ENCODE peak calls at places on chromosome 12, in seven cellular contexts. K is ovary, R is heart right ventricle, O is lung, H is BE2C, Y is breast epithelium, A is kidney. I is an unnamed sample.

GRCh38 chr12:97568336-97569180 is 106.0 kb downstream of the RMST start:
- DNase-seq in A (no peak), O (no peak), Y (peak; percentile 37), R (no peak), K (no peak), H (no peak), I (no peak)

GRCh38 chr12:74847169-74847568 is 309.5 kb downstream of the ATXN7L3B start:
- DNase-seq in O (no peak), H (no peak), R (no peak), K (no peak), A (no peak), Y (no peak), I (no peak)

GRCh38 chr12:46555379-46555778 is 182.8 kb upstream of the SLC38A2 start:
- DNase-seq in R (no peak), A (no peak), Y (no peak), K (no peak), O (no peak), H (no peak), I (no peak)

GRCh38 chr12:41946106-41946505 is 198.6 kb downstream of the GXYLT1 start:
- DNase-seq in K (no peak), H (no peak), R (no peak), A (no peak), Y (no peak), O (no peak), I (no peak)

GRCh38 chr12:109715310-109716091 is 1.9 kb downstream of the FAM222A start:
- DNase-seq in R (no peak), Y (no peak), H (peak; percentile 87), A (no peak), O (no peak), K (peak; percentile 90), I (no peak)

GRCh38 chr12:93763746-93764147 is 86.6 kb downstream of the CRADD start:
- DNase-seq in O (no peak), Y (no peak), A (no peak), K (no peak), R (no peak), H (no peak), I (no peak)

GRCh38 chr12:9327307-9327706 is 119.1 kb upstream of the PZP start:
- DNase-seq in K (no peak), H (no peak), A (no peak), Y (no peak), R (no peak), O (no peak), I (no peak)

GRCh38 chr12:26847431-26847830 is 14.4 kb upstream of the ITPR2 start:
- DNase-seq in Y (no peak), H (no peak), R (no peak), K (no peak), A (no peak), O (no peak), I (no peak)

GRCh38 chr12:5546616-5547015 is 114.7 kb downstream of the NTF3 start:
- DNase-seq in K (no peak), H (no peak), R (no peak), O (no peak), A (no peak), Y (no peak), I (no peak)

GRCh38 chr12:55965941-55966407 is at the start of gene PMEL:
- DNase-seq in O (no peak), Y (no peak), H (no peak), A (no peak), R (no peak), K (no peak), I (no peak)

GRCh38 chr12:95996034-95996658 is at the start of gene HAL:
- DNase-seq in H (no peak), R (no peak), Y (no peak), A (no peak), K (no peak), O (peak; percentile 52), I (no peak)
- H3K4me1 ChIP-seq in H (no peaks in the 10 kb centered on the region), R (no peaks in the 10 kb centered on the region), Y (no peaks in the 10 kb centered on the region), A (no peaks in the 10 kb centered on the region), K (no peaks in the 10 kb centered on the region), O (no peaks in the 10 kb centered on the region), I (no peaks in the 10 kb centered on the region)

GRCh38 chr12:123129651-123130050 is 21.2 kb downstream of the PITPNM2 start:
- DNase-seq in O (no peak), R (no peak), H (no peak), K (no peak), Y (no peak), A (no peak), I (no peak)

GRCh38 chr12:123121670-123122069 is 29.2 kb downstream of the PITPNM2 start:
- DNase-seq in H (no peak), R (no peak), A (no peak), Y (no peak), O (no peak), K (no peak), I (no peak)

GRCh38 chr12:123122649-123123048 is 28.2 kb downstream of the PITPNM2 start:
- DNase-seq in H (no peak), K (no peak), Y (no peak), R (no peak), A (no peak), O (no peak), I (no peak)

GRCh38 chr12:123131291-123131831 is 19.5 kb downstream of the PITPNM2 start:
- DNase-seq in K (no peak), H (peak; percentile 36), O (no peak), Y (peak; percentile 56), R (no peak), A (peak; percentile 45), I (no peak)

DNA sequence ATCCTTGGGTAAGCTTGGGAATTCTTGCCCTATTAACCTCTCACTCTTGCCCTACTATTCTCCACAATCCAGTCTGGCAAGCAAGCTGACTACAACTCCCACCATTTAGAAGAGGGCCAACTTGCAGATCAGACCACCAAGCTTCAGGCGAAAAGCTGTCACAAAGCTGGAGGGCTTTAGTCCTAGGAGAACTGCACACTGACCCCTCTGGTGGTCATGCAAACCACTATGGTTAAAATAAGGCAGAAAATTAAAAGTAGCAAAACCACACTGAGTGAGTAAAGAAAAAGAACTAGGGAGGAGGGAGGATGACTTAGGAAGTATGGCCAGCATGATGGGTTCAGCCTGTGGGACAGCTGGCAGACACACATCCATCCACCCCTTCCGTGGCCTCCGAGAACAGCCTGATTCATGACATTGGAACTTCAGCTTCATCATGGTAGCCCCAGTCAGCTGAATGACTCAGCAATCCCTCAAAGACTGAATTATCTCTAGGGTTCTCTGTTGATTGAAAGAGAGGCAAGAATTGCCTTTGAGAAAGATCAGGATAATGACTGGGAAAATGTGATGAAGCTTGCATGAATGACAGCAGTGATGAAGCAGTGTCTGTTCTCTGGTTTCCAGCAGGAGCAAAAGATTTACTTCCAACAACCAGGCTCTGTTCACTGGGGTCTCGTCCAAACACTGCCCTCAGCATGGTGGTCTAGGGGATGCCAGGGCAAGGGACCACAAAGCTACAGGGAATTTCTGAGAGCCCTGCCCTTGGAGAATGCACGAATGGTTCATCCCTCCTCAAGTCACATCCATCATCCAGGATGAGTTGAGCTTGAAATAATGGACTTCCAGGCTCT is 24.4 kb downstream of the PITPNM2 start:
- DNase-seq in O (no peak), H (no peak), K (no peak), A (peak; percentile 79), Y (no peak), R (no peak), I (no peak)
- TF ChIP-seq CTCF in O (no peak), H (peak; percentile 25), K (no peak), A (no peak), Y (no peak), R (no peak), I (no peak)

GRCh38 chr12:113248842-113249435 is 27.7 kb downstream of the TPCN1 start:
- DNase-seq in K (no peak), H (no peak), Y (no peak), O (no peak), R (no peak), A (peak; percentile 12), I (no peak)

GRCh38 chr12:113244015-113244983 is 23.0 kb downstream of the TPCN1 start:
- DNase-seq in K (peak; percentile 60), Y (peak; percentile 85), A (peak; percentile 89), H (peak; percentile 55), O (peak; percentile 86), R (peak; percentile 72), I (no peak)

GRCh38 chr12:113248046-113248825 is 27.0 kb downstream of the TPCN1 start:
- DNase-seq in O (no peak), R (no peak), Y (no peak), H (no peak), K (no peak), A (no peak), I (no peak)

GRCh38 chr12:113247123-113248045 is 26.1 kb downstream of the TPCN1 start:
- DNase-seq in O (no peak), K (no peak), H (no peak), Y (no peak), R (no peak), A (no peak), I (no peak)

GRCh38 chr12:113246478-113247122 is 25.3 kb downstream of the TPCN1 start:
- DNase-seq in K (peak; percentile 66), Y (no peak), H (no peak), A (peak; percentile 86), R (no peak), O (no peak), I (no peak)
- H3K4me1 ChIP-seq in K (peaks cover 19% of the 10 kb centered on the region), Y (peaks cover 8% of the 10 kb centered on the region), H (peaks cover 20% of the 10 kb centered on the region), A (peaks cover 59% of the 10 kb centered on the region), R (peaks cover 60% of the 10 kb centered on the region), O (peaks cover 3% of the 10 kb centered on the region), I (peaks cover 29% of the 10 kb centered on the region)

DNA sequence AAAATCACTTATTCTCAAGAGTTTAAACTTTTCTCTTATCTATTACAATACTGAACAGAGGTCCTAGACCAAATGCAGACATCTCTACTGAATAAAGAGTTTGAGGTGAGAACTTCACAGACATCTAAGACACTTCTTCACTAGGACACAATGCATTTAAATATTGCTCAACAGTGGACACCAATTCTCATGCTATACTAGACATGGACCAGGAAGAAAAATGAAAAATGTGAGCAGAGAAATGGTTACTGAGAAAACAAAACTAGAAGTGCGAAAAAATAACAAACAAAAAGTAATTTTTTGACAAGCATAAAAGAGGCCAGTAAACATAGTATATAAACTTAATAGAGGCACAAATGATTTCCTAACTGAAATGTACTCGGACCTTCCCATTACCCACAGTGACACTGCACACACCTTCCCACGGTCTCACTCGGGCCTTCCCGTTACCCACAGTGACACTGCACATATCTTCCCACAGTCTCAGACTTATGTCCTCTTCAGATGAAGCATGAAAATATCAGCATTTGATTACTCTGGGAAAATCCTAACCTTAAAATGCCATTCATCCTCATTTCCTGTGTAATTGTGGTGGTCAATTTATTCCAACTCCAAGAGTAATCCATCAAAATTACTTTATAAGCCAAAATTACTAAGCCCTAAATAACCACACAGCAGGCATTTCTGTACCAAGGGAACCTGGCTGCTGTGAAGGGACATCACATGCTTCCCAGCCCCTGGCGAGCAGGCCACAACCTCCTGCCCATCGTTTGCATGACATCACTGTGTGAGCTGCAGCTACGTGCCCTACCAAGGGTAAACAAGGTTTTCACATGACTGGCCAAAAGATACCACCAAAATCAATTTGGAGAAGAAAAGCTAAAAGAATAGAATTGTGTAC is 6.4 kb downstream of the SLC15A4 start:
- DNase-seq in A (no peak), K (no peak), R (peak; percentile 71), H (no peak), Y (peak; percentile 53), O (no peak), I (peak; percentile 88)
- TF ChIP-seq CTCF in A (no peak), K (no peak), R (no peak), H (no peak), Y (no peak), O (no peak), I (no peak)